ENCODE peak calls at places on chromosome 5, in four cellular contexts. Y, B, T and R are unnamed samples. For H3K36me3, the result is how much of the 10 kb centered on the place peaks cover.

GRCh38 chr5:141960449-141961323 is 2.7 kb upstream of the PCDH12 start:
- DNase-seq in Y (peak), B (peak), T (peak), R (peak)

GRCh38 chr5:68646142-68646541 is 430.6 kb downstream of the PIK3R1 start:
- DNase-seq in Y (no peak), B (no peak), T (no peak), R (no peak)

GRCh38 chr5:105554613-105555169 is 1992.1 kb upstream of the NUDT12 start:
- DNase-seq in Y (no peak), B (no peak), T (no peak), R (no peak)

GRCh38 chr5:135034186-135034962 is at the start of gene PITX1:
- DNase-seq in Y (peak), B (peak), T (no peak), R (peak)

GRCh38 chr5:1374680-1375055 is 29.8 kb upstream of the CLPTM1L start:
- DNase-seq in Y (no peak), B (peak), T (no peak), R (no peak)

GRCh38 chr5:3784854-3785253 is 189.2 kb downstream of the IRX1 start:
- DNase-seq in Y (no peak), B (no peak), T (no peak), R (no peak)

GRCh38 chr5:165139730-165140129 is 1634.3 kb downstream of the MAT2B start:
- DNase-seq in Y (no peak), B (no peak), T (no peak), R (no peak)

GRCh38 chr5:135887881-135888614 is 7.6 kb downstream of the IL9 start:
- DNase-seq in Y (no peak), B (no peak), T (no peak), R (peak)

GRCh38 chr5:154415114-154415513 is 30.7 kb upstream of the SAP30L start:
- DNase-seq in Y (no peak), B (no peak), T (no peak), R (no peak)

GRCh38 chr5:89613222-89613956 is 730.4 kb upstream of the MEF2C start:
- DNase-seq in Y (no peak), B (no peak), T (no peak), R (no peak)

GRCh38 chr5:168879929-168880328 is 300.8 kb upstream of the PANK3 start:
- DNase-seq in Y (no peak), B (peak), T (no peak), R (no peak)

GRCh38 chr5:29001666-29002065 is 1963.3 kb upstream of the CDH9 start:
- DNase-seq in Y (no peak), B (no peak), T (no peak), R (peak)

GRCh38 chr5:111748304-111748763 is 8.7 kb downstream of the NREP start:
- DNase-seq in Y (no peak), B (no peak), T (peak), R (no peak)

GRCh38 chr5:962386-962785 is 46.2 kb upstream of the NKD2 start:
- DNase-seq in Y (no peak), B (no peak), T (no peak), R (peak)

GRCh38 chr5:81202652-81203051 is 30.5 kb upstream of the CKMT2 start:
- DNase-seq in Y (no peak), B (no peak), T (no peak), R (no peak)

GRCh38 chr5:13108281-13108680 is 836.2 kb downstream of the DNAH5 start:
- DNase-seq in Y (no peak), B (no peak), T (no peak), R (no peak)

GRCh38 chr5:14664270-14665109 is at the start of gene OTULIN:
- DNase-seq in Y (peak), B (peak), T (peak), R (peak)

GRCh38 chr5:14667770-14668169 is 3.3 kb downstream of the OTULIN start:
- DNase-seq in Y (no peak), B (no peak), T (no peak), R (no peak)

GRCh38 chr5:14667290-14667689 is 2.8 kb downstream of the OTULIN start:
- DNase-seq in Y (no peak), B (no peak), T (no peak), R (no peak)

GRCh38 chr5:14665110-14665822 is 748 bp downstream of the OTULIN start:
- DNase-seq in Y (peak), B (peak), T (no peak), R (no peak)

GRCh38 chr5:14665949-14666741 is 1.6 kb downstream of the OTULIN start:
- DNase-seq in Y (peak), B (peak), T (no peak), R (peak)
- H3K4me3 ChIP-seq in Y (peak), B (no peak), T (peak), R (no peak)

GRCh38 chr5:78237911-78238310 is 56.6 kb downstream of the AP3B1 start:
- DNase-seq in Y (no peak), B (no peak), T (no peak), R (no peak)
- H3K36me3 ChIP-seq in Y (under half), B (under half), T (under half), R (under half)

DNA sequence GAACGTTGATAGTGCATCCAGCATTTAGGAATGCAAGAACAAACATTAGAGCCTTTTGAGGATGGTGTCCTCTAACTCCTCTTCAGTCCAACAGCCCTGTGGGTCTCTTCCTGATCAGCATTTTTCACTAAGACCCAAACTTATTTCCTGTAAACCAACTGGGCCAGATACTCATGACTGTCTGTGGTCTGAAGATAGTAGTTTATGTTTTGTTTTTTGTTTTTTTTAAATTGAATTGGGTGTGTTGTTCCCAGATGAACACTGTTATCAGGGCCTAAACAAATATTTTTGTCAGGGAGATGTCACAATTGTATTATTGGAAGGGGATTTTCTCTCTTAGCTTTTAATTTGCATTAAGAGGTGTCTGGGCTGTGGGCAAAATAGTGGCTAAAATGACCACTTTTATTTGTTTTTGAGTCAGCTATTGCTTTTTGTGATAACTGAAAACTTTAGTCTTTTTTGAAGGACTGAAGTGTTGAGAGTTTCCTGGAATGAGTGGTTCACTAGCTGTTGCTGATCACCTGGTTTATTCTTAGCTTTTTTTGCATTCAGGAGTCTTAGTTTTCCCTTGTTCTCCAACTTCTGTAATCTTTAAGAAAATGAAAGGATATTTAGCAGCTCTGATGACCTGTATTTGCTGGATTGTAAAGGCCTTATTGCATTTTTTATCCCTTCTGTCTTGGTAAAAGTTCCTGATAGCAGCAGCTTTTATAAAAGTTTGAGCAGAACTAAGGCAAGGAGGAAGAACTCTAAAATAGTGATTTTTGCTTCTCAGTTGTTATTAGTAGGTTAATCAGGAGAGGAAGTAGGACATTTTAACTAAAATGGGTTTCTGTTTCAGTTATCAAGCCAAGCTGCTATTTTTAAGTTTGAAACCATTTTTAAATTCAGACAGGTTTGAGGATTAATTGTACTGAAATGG is 5.5 kb downstream of the MAN2A1 start:
- DNase-seq in Y (no peak), B (no peak), T (no peak), R (no peak)
- H3K4me3 ChIP-seq in Y (no peak), B (no peak), T (peak), R (no peak)

GRCh38 chr5:16461026-16461425 is 4.6 kb downstream of the ZNF622 start:
- DNase-seq in Y (no peak), B (no peak), T (no peak), R (no peak)
- H3K36me3 ChIP-seq in Y (under half), B (under half), T (under half), R (under half)

DNA sequence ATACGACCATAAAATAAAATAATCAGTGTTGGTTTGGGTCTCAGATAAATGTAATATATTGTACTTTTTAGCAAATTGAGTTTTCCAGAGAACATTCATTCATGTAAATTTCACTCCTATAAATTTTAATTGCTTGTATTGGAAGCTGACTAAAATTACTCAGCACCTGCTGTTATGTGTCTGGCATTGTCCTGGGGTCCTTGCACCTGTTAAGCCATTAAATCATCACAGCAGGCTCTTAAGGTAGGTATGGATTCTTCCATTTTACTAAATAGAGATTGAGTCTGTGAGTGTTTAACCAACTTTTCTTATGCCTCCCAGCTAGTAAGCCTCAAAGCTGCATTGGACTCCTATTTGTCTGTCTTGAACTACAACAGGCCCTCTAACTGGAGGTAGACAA is 78.8 kb downstream of the PARP8 start:
- DNase-seq in Y (no peak), B (no peak), T (no peak), R (no peak)
- H3K4me3 ChIP-seq in Y (no peak), B (no peak), T (peak), R (no peak)

DNA sequence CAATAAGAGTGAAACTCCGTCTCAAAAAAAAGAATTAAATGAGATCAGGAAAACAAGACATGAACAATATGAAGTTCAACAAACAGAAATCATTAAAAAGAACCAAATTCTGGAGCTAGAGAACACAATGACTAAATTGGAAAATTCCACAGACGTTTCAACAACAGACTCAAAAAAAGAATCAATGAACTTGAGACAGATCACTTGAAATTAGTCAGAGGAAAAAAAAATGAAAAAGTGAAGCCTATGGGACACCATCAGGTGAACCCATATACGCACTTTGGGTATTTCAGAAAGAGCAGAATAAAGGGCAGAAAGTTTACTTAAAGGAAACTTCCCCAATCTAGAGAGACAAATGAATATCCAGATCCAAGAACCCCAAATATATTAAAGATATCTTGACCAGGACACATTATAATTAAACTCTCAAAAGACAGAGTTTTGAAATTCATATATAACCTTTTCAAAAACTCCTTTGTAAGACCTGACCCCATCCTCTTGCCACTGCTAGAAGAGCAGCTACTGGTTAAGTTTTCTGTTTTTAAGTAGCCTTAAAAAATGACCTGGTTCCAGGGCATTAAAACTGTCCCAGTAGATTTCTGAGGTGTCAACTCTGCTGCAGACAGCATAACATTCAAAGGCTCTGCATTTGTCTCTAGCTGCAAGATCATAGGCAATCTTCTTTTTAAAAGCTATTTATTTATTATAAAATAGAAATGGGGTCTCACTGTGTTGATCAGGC is 7.7 kb upstream of the MATR3 start:
- DNase-seq in Y (no peak), B (no peak), T (no peak), R (no peak)
- H3K36me3 ChIP-seq in Y (under half), B (under half), T (under half), R (under half)

DNA sequence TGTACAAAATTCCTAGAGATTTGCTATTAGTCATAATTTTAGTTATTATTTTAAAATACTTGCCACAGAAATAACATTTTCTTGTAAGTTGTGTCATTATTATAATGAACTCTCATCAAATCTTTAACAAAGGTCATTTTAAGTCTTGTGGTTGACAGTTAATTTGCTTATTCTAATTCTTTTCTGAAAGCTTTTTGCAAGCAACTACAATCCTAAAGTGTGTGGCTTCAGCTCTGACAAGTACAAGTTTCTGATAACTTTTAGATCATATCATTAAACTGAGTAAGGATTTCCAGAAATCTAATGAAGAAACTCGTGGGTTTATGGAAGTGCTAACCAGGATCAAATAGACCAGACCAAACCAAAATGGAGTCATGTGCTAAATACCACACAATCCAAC is 86.4 kb downstream of the SFXN1 start:
- DNase-seq in Y (no peak), B (no peak), T (no peak), R (no peak)
- H3K4me3 ChIP-seq in Y (no peak), B (no peak), T (no peak), R (no peak)

DNA sequence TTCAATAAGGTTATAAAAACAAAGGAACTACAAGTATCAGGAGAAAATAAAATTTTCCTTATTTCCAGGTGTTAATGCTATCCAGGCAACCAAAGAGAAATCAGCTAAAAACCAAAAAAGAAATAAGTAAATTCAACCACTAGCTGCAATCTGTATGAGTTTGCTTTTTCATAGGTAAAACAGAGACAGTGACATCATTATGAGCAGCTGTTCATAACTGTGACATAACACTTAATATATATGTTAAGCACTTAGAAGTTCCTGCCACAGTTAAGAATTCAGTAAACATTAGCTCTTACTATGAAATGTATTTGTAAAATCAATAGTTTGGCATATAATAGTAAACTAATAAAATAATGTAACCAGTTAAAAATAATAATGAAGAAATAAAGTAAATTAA is 20.9 kb downstream of the P4HA2 start:
- DNase-seq in Y (no peak), B (no peak), T (no peak), R (no peak)
- H3K36me3 ChIP-seq in Y (under half), B (under half), T (under half), R (under half)

DNA sequence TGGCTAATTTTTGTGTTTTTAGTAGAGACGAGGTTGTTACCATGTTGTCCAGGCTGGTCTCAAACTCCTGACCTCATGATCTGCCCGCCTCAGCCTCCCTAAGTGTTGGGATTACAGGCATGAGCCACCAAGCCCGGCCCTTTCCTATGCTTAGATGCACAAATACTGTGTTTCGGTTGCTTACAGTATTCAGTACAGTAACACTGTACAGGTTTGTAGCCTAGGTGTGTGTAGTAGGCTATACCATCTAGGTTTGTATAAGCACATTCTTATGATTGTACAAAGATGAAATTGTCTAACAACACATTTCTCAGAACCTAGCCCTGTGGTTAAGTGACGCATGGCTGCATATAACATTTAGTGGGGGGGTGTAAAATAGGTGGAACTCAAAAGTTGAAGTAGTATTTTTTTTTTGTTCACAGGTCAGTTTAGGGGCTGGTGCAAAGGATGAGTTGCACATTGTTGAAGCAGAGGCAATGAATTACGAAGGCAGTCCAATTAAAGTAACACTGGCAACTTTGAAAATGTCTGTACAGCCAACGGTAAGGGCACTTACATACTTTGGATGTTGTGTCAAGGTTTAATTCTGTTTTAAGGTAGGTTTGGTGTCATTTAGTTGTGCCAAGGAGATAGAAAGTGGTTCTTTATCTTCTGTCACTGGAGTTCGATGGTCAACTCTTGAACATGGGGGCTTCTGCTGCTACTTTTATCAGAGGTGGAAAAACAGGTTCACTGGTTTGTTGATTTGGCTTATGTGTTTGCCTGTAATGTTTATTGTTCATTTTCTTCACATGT is 3.4 kb downstream of the NPM1 start:
- DNase-seq in Y (no peak), B (no peak), T (no peak), R (no peak)
- H3K4me3 ChIP-seq in Y (no peak), B (no peak), T (no peak), R (no peak)